ENCODE peak calls at places on chromosomes 4 and X, in six cellular contexts. J is osteoblast; S is activated CD8-positive, alpha-beta memory T cell treated with anti-CD3 and anti-CD28 coated beads, Interleukin-2, amount 50 U/mL, for 48 hours; H is activated effector memory CD4-positive, alpha-beta T cell treated with anti-CD3 and anti-CD28 coated beads, Interleukin-2, amount 50 U/mL, for 16 hours; I is T-cell; C is cerebellar nuclear complex. R is an unnamed sample.

GRCh38 chr4:113645771-113646455 is 115.6 kb downstream of the CAMK2D start:
- DNase-seq in I (no peak), S (no peak), J (no peak), H (no peak), C (no peak), R (no peak)

GRCh38 chrX:77622672-77623071 is 163.3 kb downstream of the ATRX start:
- DNase-seq in I (no peak), J (peak; percentile 35), H (peak; percentile 57), S (no peak), C (no peak), R (no peak)

GRCh38 chr4:16995451-16995850 is 97.0 kb upstream of the LDB2 start:
- DNase-seq in S (no peak), H (no peak), C (no peak), I (no peak), J (no peak), R (no peak)

GRCh38 chr4:181143241-181143854 is 1099.9 kb upstream of the TENM3 start:
- DNase-seq in C (peak; percentile 19), J (peak; percentile 77), H (peak; percentile 87), I (peak; percentile 26), S (peak; percentile 88), R (peak; percentile 12)

GRCh38 chr4:54669831-54670230 is 12.1 kb downstream of the KIT start:
- DNase-seq in J (no peak), C (no peak), S (no peak), H (no peak), I (no peak), R (no peak)

GRCh38 chr4:2497931-2498330 is 29.0 kb downstream of the RNF4 start:
- DNase-seq in J (no peak), I (no peak), S (no peak), H (no peak), C (no peak), R (no peak)

GRCh38 chrX:154029439-154029838 is 9.7 kb upstream of the IRAK1 start:
- DNase-seq in S (no peak), C (no peak), J (peak; percentile 35), H (no peak), I (no peak), R (no peak)

GRCh38 chrX:74925210-74926088 is at the start of gene NEXMIF:
- DNase-seq in H (peak; percentile 69), S (no peak), I (no peak), C (no peak), J (peak; percentile 84), R (peak; percentile 40)

GRCh38 chr4:37664696-37665095 is 21.5 kb downstream of the RELL1 start:
- DNase-seq in H (no peak), S (no peak), J (no peak), I (no peak), C (no peak), R (no peak)

GRCh38 chr4:119227690-119228089 is 15.2 kb downstream of the USP53 start:
- DNase-seq in H (no peak), C (no peak), S (no peak), I (no peak), J (no peak), R (no peak)

GRCh38 chrX:41515376-41515775 is 68.2 kb downstream of the NYX start:
- DNase-seq in I (no peak), S (no peak), J (no peak), H (no peak), C (no peak), R (no peak)

GRCh38 chrX:154018518-154019060 is 1.1 kb downstream of the IRAK1 start:
- DNase-seq in C (no peak), J (peak; percentile 81), I (no peak), H (no peak), S (no peak), R (no peak)

GRCh38 chr4:154231796-154232478 is 259.7 kb downstream of the DCHS2 start:
- DNase-seq in S (no peak), H (no peak), C (no peak), J (no peak), I (no peak), R (no peak)

GRCh38 chrX:3990569-3990968 is 277.1 kb upstream of the PRKX start:
- DNase-seq in H (no peak), S (no peak), J (no peak), C (no peak), I (no peak), R (no peak)

R was measured in NCI-H510A.